ENCODE peak calls at places on chromosomes 4 and X, in seven cellular contexts. G is mesenchymal stem cell, S is trophoblast cell, P is H1, E is H9, I is IMR-90, N is neuronal stem cell. Q is an unnamed sample.

GRCh38 chr4:169059294-169060201 is 49.5 kb upstream of the CBR4 start:
- DNase-seq in G (peak; percentile 29), S (no peak), E (no peak), P (no peak), I (no peak), N (no peak), Q (no peak)

GRCh38 chrX:25531096-25531495 is 515.3 kb upstream of the ARX start:
- DNase-seq in P (no peak), E (no peak), G (no peak), I (peak; percentile 41), S (no peak), N (no peak), Q (no peak)

GRCh38 chr4:185774076-185774731 is 37.8 kb downstream of the SORBS2 start:
- DNase-seq in S (no peak), E (no peak), G (peak; percentile 27), N (no peak), I (no peak), P (no peak), Q (no peak)

GRCh38 chr4:64430933-64431332 is 21.7 kb upstream of the TECRL start:
- DNase-seq in P (no peak), G (no peak), N (no peak), E (no peak), S (no peak), I (no peak), Q (no peak)

GRCh38 chr4:177051473-177052060 is 258.1 kb upstream of the NEIL3 start:
- DNase-seq in E (peak; percentile 66), I (peak; percentile 9), S (peak; percentile 3), N (peak; percentile 15), G (peak; percentile 4), P (peak; percentile 49), Q (peak; percentile 68)

GRCh38 chr4:164571593-164572385 is 182.1 kb upstream of the SMIM31 start:
- DNase-seq in G (no peak), I (no peak), N (no peak), E (peak; percentile 41), P (no peak), S (peak; percentile 62), Q (peak; percentile 78)

GRCh38 chr4:184583738-184584502 is 65.3 kb downstream of the CASP3 start:
- DNase-seq in P (no peak), E (no peak), I (no peak), S (no peak), G (no peak), N (no peak), Q (no peak)

GRCh38 chr4:152041304-152041703 is 280.5 kb upstream of the GATB start:
- DNase-seq in I (no peak), N (no peak), P (no peak), E (no peak), S (no peak), G (no peak), Q (no peak)

GRCh38 chr4:125750827-125751466 is 436.2 kb downstream of the FAT4 start:
- DNase-seq in G (peak; percentile 61), E (peak; percentile 62), S (no peak), N (peak; percentile 41), I (peak; percentile 54), P (no peak), Q (peak; percentile 84)

GRCh38 chr4:187799735-187800134 is 195.8 kb upstream of the ZFP42 start:
- DNase-seq in P (no peak), N (no peak), G (no peak), E (no peak), I (no peak), S (no peak), Q (no peak)

GRCh38 chr4:139734201-139734874 is 68.7 kb downstream of the MGST2 start:
- DNase-seq in N (no peak), G (peak; percentile 94), I (peak; percentile 65), E (no peak), S (peak; percentile 85), P (no peak), Q (peak; percentile 33)

GRCh38 chr4:86633854-86634253 is 39.7 kb downstream of the PTPN13 start:
- DNase-seq in E (no peak), S (no peak), I (peak; percentile 21), P (no peak), G (peak; percentile 34), N (no peak), Q (no peak)

GRCh38 chr4:76904646-76905190 is 6.8 kb upstream of the SOWAHB start:
- DNase-seq in G (no peak), I (no peak), E (peak; percentile 43), P (no peak), N (no peak), S (peak; percentile 54), Q (peak; percentile 34)

GRCh38 chr4:159864337-159864736 is 761.5 kb downstream of the RAPGEF2 start:
- DNase-seq in E (no peak), N (no peak), P (no peak), I (no peak), G (no peak), S (no peak), Q (no peak)

GRCh38 chr4:22129454-22130075 is 181.0 kb upstream of the KCNIP4 start:
- DNase-seq in N (peak; percentile 9), G (peak; percentile 9), S (no peak), P (peak; percentile 75), I (peak; percentile 26), E (peak; percentile 76), Q (peak; percentile 81)

GRCh38 chr4:43481526-43481925 is 589.0 kb downstream of the GRXCR1 start:
- DNase-seq in S (no peak), E (no peak), G (no peak), P (no peak), N (no peak), I (no peak), Q (no peak)

GRCh38 chr4:1208970-1209704 is 36.8 kb upstream of the SPON2 start:
- DNase-seq in S (no peak), G (peak; percentile 40), P (no peak), E (no peak), N (no peak), I (peak; percentile 33), Q (no peak)

GRCh38 chr4:118920247-118920646 is 31.6 kb downstream of the SYNPO2 start:
- DNase-seq in P (no peak), S (no peak), N (no peak), E (no peak), I (peak; percentile 71), G (no peak), Q (no peak)

GRCh38 chr4:53777244-53777984 is 186.1 kb upstream of the LNX1 start:
- DNase-seq in P (no peak), N (no peak), S (peak; percentile 15), I (peak; percentile 92), E (no peak), G (peak; percentile 74), Q (no peak)

GRCh38 chrX:53704294-53704693 is 17.8 kb upstream of the HUWE1 start:
- DNase-seq in G (no peak), E (no peak), I (no peak), S (no peak), P (no peak), N (no peak), Q (no peak)

DNA sequence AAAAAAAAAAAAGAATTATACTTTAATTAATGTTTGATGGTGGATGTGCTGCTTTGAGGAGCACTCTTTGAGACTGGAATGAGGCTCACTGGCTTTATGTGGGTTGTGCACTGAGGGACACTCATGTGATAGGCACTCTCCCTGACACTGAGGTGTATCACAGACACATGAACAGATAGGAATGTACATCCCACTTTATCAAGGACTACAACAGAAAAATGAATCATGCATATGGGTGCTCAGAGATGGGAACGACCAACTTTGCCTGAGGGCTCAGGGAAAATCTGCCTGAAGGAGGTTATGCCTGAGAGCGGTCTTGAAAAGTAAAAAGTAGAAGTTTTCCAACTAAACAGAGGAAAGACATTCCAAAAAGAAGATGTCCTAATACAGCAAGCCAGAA is 97.7 kb upstream of the RBPJ start:
- DNase-seq in E (no peak), G (peak; percentile 26), I (peak; percentile 81), N (no peak), P (no peak), S (peak; percentile 96), Q (no peak)
- H3K79me1 ChIP-seq in E (no peaks in the 10 kb centered on the region), G (no peaks in the 10 kb centered on the region), I (no peaks in the 10 kb centered on the region), N (no peaks in the 10 kb centered on the region), P (no peaks in the 10 kb centered on the region), S (peaks cover 2% of the 10 kb centered on the region), Q (no peaks in the 10 kb centered on the region)

GRCh38 chr4:2248821-2249261 is 6.9 kb upstream of the HAUS3 start:
- DNase-seq in P (no peak), S (no peak), I (no peak), G (no peak), N (no peak), E (no peak), Q (no peak)

GRCh38 chr4:2250764-2251072 is 8.8 kb upstream of the HAUS3 start:
- DNase-seq in G (no peak), N (no peak), I (no peak), S (no peak), E (no peak), P (no peak), Q (no peak)

GRCh38 chr4:2248044-2248780 is 6.3 kb upstream of the HAUS3 start:
- DNase-seq in S (no peak), E (no peak), G (no peak), N (no peak), I (no peak), P (no peak), Q (no peak)

GRCh38 chr4:2250003-2250763 is 8.3 kb upstream of the HAUS3 start:
- DNase-seq in S (no peak), P (peak; percentile 37), N (no peak), E (no peak), I (no peak), G (no peak), Q (no peak)

DNA sequence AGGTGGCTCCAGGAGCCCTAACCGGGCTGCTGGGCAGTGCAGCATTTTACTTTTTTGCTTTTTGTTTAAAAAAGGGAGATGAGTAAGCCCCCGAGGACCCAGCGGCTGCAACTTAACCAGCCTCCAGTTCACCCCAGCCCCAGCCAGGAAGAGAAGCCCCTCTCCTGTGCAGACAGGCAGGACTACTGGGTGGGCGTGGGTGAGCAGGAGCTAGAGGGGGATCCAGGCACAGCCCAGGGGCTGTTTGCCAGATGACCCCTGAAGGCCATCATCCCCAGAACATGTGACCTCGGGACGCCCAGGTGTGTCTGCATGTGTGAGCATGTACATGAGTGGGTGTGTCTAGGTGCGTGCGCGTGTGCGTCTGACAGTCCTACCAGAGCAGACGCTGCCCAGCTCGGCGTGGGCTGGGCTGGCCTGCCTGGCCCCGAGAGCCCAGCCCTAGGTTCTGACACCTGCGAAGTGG is 7.6 kb upstream of the HAUS3 start:
- DNase-seq in N (no peak), G (no peak), E (no peak), I (no peak), P (no peak), S (no peak), Q (no peak)
- H3K23ac ChIP-seq in N (no peak overlapping the region), G (no peak overlapping the region), E (no peak overlapping the region), I (no peak overlapping the region), P (no peak overlapping the region), S (no peak overlapping the region), Q (no peak overlapping the region)

GRCh38 chr4:98444371-98444770 is 183.2 kb downstream of the RAP1GDS1 start:
- DNase-seq in S (no peak), E (no peak), G (no peak), P (no peak), I (no peak), N (no peak), Q (no peak)
- H3K79me1 ChIP-seq in S (no peaks in the 10 kb centered on the region), E (no peaks in the 10 kb centered on the region), G (peaks cover 5% of the 10 kb centered on the region), P (no peaks in the 10 kb centered on the region), I (no peaks in the 10 kb centered on the region), N (no peaks in the 10 kb centered on the region), Q (no peaks in the 10 kb centered on the region)

DNA sequence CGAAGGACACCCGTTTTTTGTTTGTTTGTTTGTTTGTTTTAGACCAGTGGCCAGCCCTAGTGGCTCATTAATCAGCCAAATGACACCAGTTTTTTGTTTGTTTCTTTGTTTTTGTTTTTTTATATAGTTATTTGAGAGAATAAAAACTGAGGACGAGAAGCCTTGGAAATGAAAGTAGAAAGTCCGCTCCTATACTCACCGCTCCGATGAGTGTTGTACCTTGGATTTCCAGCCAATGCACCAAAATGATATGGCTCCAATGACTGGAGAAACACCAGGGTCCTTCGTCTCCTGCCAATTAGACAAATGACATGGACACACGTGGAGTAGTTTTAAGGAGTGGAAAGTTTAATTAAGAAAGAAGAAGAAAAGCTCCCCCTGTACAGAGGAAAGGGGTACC is 87.9 kb downstream of the ZXDA start:
- DNase-seq in G (no peak), E (no peak), I (no peak), P (no peak), N (no peak), S (no peak), Q (no peak)
- H3K23ac ChIP-seq in G (no peak overlapping the region), E (no peak overlapping the region), I (no peak overlapping the region), P (no peak overlapping the region), N (no peak overlapping the region), S (no peak overlapping the region), Q (no peak overlapping the region)

Q was measured in mesendoderm.